ENCODE peak calls at places on chromosome 1, in ten cellular contexts. M is endothelial cell of umbilical vein, Q is hepatocyte, I is Peyer's patch, Y is BE2C, H is pancreas, G is Caco-2, B is tibial nerve, R is left ventricle myocardium inferior, P is AG04450. F is an unnamed sample.

GRCh38 chr1:234327577-234328164 is 45.6 kb upstream of the COA6 start:
- DNase-seq in R (no peak), M (no peak), Y (no peak), G (no peak), H (no peak), Q (no peak), P (no peak), B (no peak), I (no peak), F (no peak)

GRCh38 chr1:203704120-203704519 is 60.9 kb upstream of the LAX1 start:
- DNase-seq in Q (peak; percentile 31), Y (no peak), I (no peak), M (no peak), B (no peak), P (no peak), R (no peak), G (no peak), H (no peak), F (no peak)

GRCh38 chr1:178537445-178538090 is 24.7 kb downstream of the TEX35 start:
- DNase-seq in I (no peak), Y (no peak), Q (peak; percentile 59), M (no peak), P (no peak), R (no peak), B (no peak), H (no peak), G (peak; percentile 80), F (no peak)

GRCh38 chr1:173420330-173420806 is 56.8 kb upstream of the PRDX6 start:
- DNase-seq in M (peak; percentile 83), I (peak; percentile 38), G (peak; percentile 73), Y (peak; percentile 65), B (peak; percentile 46), R (peak; percentile 26), Q (peak; percentile 88), P (peak; percentile 60), H (no peak), F (no peak)

GRCh38 chr1:230818411-230818810 is 49.9 kb downstream of the C1orf198 start:
- DNase-seq in G (no peak), B (no peak), H (no peak), P (no peak), I (no peak), M (no peak), Y (no peak), R (no peak), Q (no peak), F (no peak)

GRCh38 chr1:118739421-118739930 is 248.7 kb downstream of the TBX15 start:
- DNase-seq in G (no peak), Y (no peak), H (no peak), B (no peak), R (no peak), P (no peak), Q (no peak), M (no peak), I (no peak), F (no peak)

GRCh38 chr1:162372159-162373071 is 4.2 kb downstream of the SPATA46 start:
- DNase-seq in H (no peak), Q (no peak), B (no peak), R (no peak), G (no peak), P (no peak), I (no peak), M (no peak), Y (peak; percentile 58), F (no peak)

GRCh38 chr1:220430059-220430458 is 97.9 kb upstream of the MARK1 start:
- DNase-seq in G (peak; percentile 52), I (no peak), H (no peak), Q (no peak), B (no peak), Y (no peak), P (no peak), R (no peak), M (no peak), F (no peak)

GRCh38 chr1:236009857-236010256 is 55.0 kb downstream of the NID1 start:
- DNase-seq in H (no peak), Q (no peak), B (no peak), I (no peak), P (no peak), R (no peak), M (peak; percentile 87), G (no peak), Y (no peak), F (peak; percentile 93)

GRCh38 chr1:2520206-2520605 is 6.2 kb downstream of the PANK4 start:
- DNase-seq in H (no peak), R (no peak), G (no peak), Y (no peak), B (no peak), Q (no peak), I (no peak), P (no peak), M (no peak), F (no peak)

GRCh38 chr1:5444365-5444890 is 547.8 kb downstream of the NPHP4 start:
- DNase-seq in I (no peak), P (no peak), B (no peak), Q (no peak), H (no peak), R (no peak), Y (no peak), G (no peak), M (no peak), F (no peak)

GRCh38 chr1:18634276-18634675 is 3.6 kb downstream of the PAX7 start:
- DNase-seq in I (no peak), R (no peak), Y (no peak), B (no peak), G (no peak), P (no peak), M (no peak), H (no peak), Q (no peak), F (no peak)

GRCh38 chr1:18635070-18635577 is 4.5 kb downstream of the PAX7 start:
- DNase-seq in I (no peak), Q (no peak), B (no peak), R (no peak), P (no peak), M (no peak), Y (no peak), H (no peak), G (no peak), F (no peak)

GRCh38 chr1:18632711-18633427 is 2.2 kb downstream of the PAX7 start:
- DNase-seq in G (no peak), H (no peak), M (no peak), Q (no peak), B (no peak), R (no peak), P (no peak), I (no peak), Y (no peak), F (no peak)

GRCh38 chr1:18632218-18632588 is 1.6 kb downstream of the PAX7 start:
- DNase-seq in P (no peak), Q (no peak), Y (no peak), I (no peak), H (no peak), G (no peak), M (no peak), R (no peak), B (no peak), F (no peak)

GRCh38 chr1:18633428-18634155 is 2.9 kb downstream of the PAX7 start:
- DNase-seq in G (no peak), B (no peak), Y (no peak), R (no peak), H (no peak), I (no peak), P (no peak), Q (no peak), M (no peak), F (no peak)
- H3K27me3 ChIP-seq in G (no peaks in the 10 kb centered on the region), B (peaks cover 100% of the 10 kb centered on the region), Y (peaks cover 93% of the 10 kb centered on the region), R (peaks cover 100% of the 10 kb centered on the region), H (no peaks in the 10 kb centered on the region), I (peaks cover 62% of the 10 kb centered on the region), P (peaks cover 94% of the 10 kb centered on the region), Q (peaks cover 99% of the 10 kb centered on the region), M (peaks cover 93% of the 10 kb centered on the region), F (peaks cover 84% of the 10 kb centered on the region)

DNA sequence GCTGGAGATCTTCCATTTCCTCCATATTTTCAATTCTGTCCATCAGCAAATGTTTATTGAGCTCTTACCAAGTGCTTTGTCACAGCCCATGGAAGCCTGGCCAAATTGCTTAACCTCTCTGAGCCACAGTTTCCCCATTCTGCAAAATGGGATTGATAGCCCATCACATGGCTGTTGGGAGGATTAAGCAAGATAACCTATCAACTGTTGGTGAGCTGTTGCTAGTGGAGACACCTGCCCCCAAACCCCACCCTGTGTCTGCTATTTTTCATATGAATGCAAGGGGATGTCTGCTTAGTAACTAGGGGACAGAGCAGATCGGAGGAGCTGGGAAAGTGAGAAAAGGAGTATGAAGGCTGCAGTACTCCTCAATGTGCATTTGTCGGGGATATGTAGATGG is 38.3 kb downstream of the CD34 start:
- DNase-seq in Q (no peak), B (no peak), R (no peak), M (no peak), I (no peak), Y (no peak), G (no peak), P (no peak), H (no peak), F (no peak)
- H3K4me3 ChIP-seq in Q (no peak overlapping the region), B (no peak overlapping the region), R (no peak overlapping the region), M (no peak overlapping the region), I (no peak overlapping the region), Y (no peak overlapping the region), G (no peak overlapping the region), P (no peak overlapping the region), H (no peak overlapping the region), F (no peak overlapping the region)

DNA sequence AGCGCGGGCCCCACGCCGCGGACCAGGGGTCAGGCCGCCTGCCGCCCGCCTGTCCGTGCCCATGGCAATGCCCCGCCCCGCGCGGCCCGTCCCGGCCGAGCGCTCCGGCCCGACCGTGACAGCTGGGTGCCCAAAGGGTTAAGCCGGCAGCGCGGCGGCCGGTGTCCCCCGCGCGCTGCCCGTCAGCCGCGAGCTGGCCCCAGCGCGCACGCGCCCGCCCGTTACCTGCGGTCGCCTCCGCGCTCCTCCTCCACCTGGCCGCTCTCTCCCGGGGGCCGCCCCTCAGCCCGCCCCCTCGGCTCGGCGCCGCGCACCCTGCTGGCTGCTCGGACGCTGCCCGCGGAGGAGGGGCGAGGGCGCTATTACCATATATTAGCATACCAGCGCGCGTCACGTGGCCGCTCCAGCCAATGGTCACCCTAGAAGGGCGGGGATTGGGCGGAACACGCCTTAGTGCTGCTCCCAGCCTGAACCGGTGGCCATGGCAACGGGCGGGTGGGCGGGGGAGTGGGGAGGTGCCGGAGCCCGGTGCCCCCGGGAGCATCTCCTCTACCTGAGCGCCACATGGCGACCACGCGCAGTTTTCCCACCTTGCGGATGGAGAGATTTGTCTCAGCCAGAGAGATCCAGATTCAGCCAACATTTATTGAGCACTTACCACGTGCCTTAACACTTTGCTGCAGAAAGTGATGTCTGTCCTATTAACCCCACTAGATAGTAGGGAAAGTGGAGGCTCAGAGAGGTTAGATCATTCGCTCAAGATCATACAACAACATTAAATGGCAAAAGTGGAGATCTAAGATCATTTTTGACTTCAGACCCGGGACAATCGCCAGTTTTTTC is at the start of gene PHC2:
- DNase-seq in I (peak; percentile 97), M (peak; percentile 96), P (peak; percentile 81), B (peak; percentile 97), R (peak; percentile 98), G (peak; percentile 95), Q (peak; percentile 99), H (peak; percentile 97), Y (peak; percentile 95), F (peak; percentile 77)
- TF ChIP-seq CTCF in I (peak; percentile 18), M (peak; percentile 22), P (peak; percentile 32), B (peak; percentile 69), R (peak; percentile 57), G (no peak), Q (peak; percentile 22), H (peak; percentile 19), Y (no peak), F (peak; percentile 19)

GRCh38 chr1:63780541-63780940 is 6.7 kb downstream of the ROR1 start:
- DNase-seq in Y (no peak), P (no peak), R (no peak), H (no peak), G (no peak), I (no peak), M (no peak), Q (no peak), B (no peak), F (no peak)
- H3K27me3 ChIP-seq in Y (no peaks in the 10 kb centered on the region), P (peaks cover 7% of the 10 kb centered on the region), R (peaks cover 14% of the 10 kb centered on the region), H (no peaks in the 10 kb centered on the region), G (no peaks in the 10 kb centered on the region), I (no peaks in the 10 kb centered on the region), M (no peaks in the 10 kb centered on the region), Q (no peaks in the 10 kb centered on the region), B (no peaks in the 10 kb centered on the region), F (peaks cover 4% of the 10 kb centered on the region)